ENCODE peak calls at places on chromosomes 1 and 21, in five cellular contexts. F is heart left ventricle; V is activated CD8-positive, alpha-beta T cell treated with anti-CD3 and anti-CD28 coated beads for 36 hours; T is cardiac muscle cell; Z is IMR-90. U is an unnamed sample.
A peak's percentile ranks its signal among the peaks of the same experiment; 100 is the strongest.

GRCh38 chr1:162023181-162023546 is 505 bp downstream of the OLFML2B start:
- DNase-seq in Z (no peak), T (no peak), V (no peak), F (no peak), U (no peak)

GRCh38 chr1:117365350-117366280 is 1.6 kb upstream of the MAN1A2 start:
- DNase-seq in F (no peak), Z (peak; percentile 61), T (no peak), V (no peak), U (peak; percentile 16)

GRCh38 chr1:170657275-170657853 is 6.6 kb upstream of the PRRX1 start:
- DNase-seq in Z (peak; percentile 34), F (no peak), T (no peak), V (no peak), U (peak; percentile 13)

GRCh38 chr1:31955917-31956736 is 18.0 kb upstream of the PTP4A2 start:
- DNase-seq in Z (peak; percentile 100), V (peak; percentile 96), T (peak; percentile 69), F (peak; percentile 78), U (peak; percentile 98)

GRCh38 chr1:29864431-29865022 is 628.2 kb downstream of the PTPRU start:
- DNase-seq in V (no peak), T (no peak), Z (no peak), F (no peak), U (no peak)

GRCh38 chr21:32771134-32771523 is 426 bp downstream of the PAXBP1 start:
- DNase-seq in Z (peak; percentile 56), V (peak; percentile 70), F (peak; percentile 67), T (peak; percentile 80), U (peak; percentile 50)

GRCh38 chr1:110556471-110556807 is 37.5 kb upstream of the KCNA10 start:
- DNase-seq in V (no peak), Z (no peak), T (no peak), F (no peak), U (no peak)

GRCh38 chr1:117683571-117684285 is 77.9 kb downstream of the TENT5C start:
- DNase-seq in F (no peak), Z (peak; percentile 37), V (no peak), T (no peak), U (no peak)

GRCh38 chr1:162374406-162374805 is 2.2 kb downstream of the SPATA46 start:
- DNase-seq in Z (no peak), V (no peak), F (no peak), T (no peak), U (no peak)

GRCh38 chr1:48853006-48853405 is 76.3 kb upstream of the BEND5 start:
- DNase-seq in T (no peak), F (no peak), V (no peak), Z (peak; percentile 11), U (peak; percentile 95)

GRCh38 chr1:211335507-211336157 is 9.0 kb downstream of the TRAF5 start:
- DNase-seq in F (no peak), V (peak; percentile 43), T (no peak), Z (no peak), U (no peak)

GRCh38 chr1:201014816-201015200 is 8.7 kb downstream of the KIF21B start:
- DNase-seq in T (no peak), Z (no peak), F (no peak), V (no peak), U (no peak)

GRCh38 chr1:37704966-37705365 is 12.7 kb downstream of the CDCA8 start:
- DNase-seq in F (no peak), V (no peak), Z (peak; percentile 44), T (no peak), U (no peak)

GRCh38 chr1:41666991-41667631 is 182.6 kb upstream of the EDN2 start:
- DNase-seq in V (peak; percentile 92), T (no peak), F (no peak), Z (peak; percentile 28), U (peak; percentile 68)

GRCh38 chr1:158045639-158046038 is 52.2 kb downstream of the KIRREL1 start:
- DNase-seq in T (no peak), V (no peak), Z (peak; percentile 90), F (no peak), U (no peak)

GRCh38 chr1:230987446-230987845 is 8.6 kb downstream of the ARV1 start:
- DNase-seq in T (no peak), V (no peak), F (no peak), Z (no peak), U (no peak)

GRCh38 chr1:198162091-198162767 is 5.4 kb downstream of the NEK7 start:
- DNase-seq in T (no peak), V (no peak), Z (no peak), F (peak; percentile 30), U (no peak)

GRCh38 chr1:36411674-36412648 is 14.3 kb upstream of the LSM10 start:
- DNase-seq in T (peak; percentile 57), Z (peak; percentile 29), V (peak; percentile 84), F (no peak), U (peak; percentile 32)

GRCh38 chr1:195886000-195886399 is 722.2 kb downstream of the KCNT2 start:
- DNase-seq in Z (no peak), F (no peak), V (no peak), T (no peak), U (no peak)

GRCh38 chr1:201142854-201143725 is 11.2 kb downstream of the TMEM9 start:
- DNase-seq in T (no peak), Z (no peak), V (no peak), F (no peak), U (no peak)

GRCh38 chr1:206635983-206636354 is 633 bp downstream of the DYRK3 start:
- DNase-seq in Z (no peak), V (peak; percentile 32), F (no peak), T (no peak), U (no peak)

GRCh38 chr1:161037661-161038522 is 872 bp downstream of the TSTD1 start:
- DNase-seq in Z (no peak), T (no peak), F (no peak), V (no peak), U (no peak)

GRCh38 chr1:175555266-175555665 is 188.1 kb downstream of the TNR start:
- DNase-seq in F (no peak), V (peak; percentile 8), Z (no peak), T (no peak), U (no peak)

GRCh38 chr1:94527447-94528031 is 14.0 kb downstream of the F3 start:
- DNase-seq in V (no peak), T (peak; percentile 33), Z (peak; percentile 62), F (no peak), U (peak; percentile 44)

GRCh38 chr1:94526581-94526980 is 15.0 kb downstream of the F3 start:
- DNase-seq in T (no peak), V (no peak), Z (no peak), F (no peak), U (no peak)

GRCh38 chr1:94528826-94529225 is 12.7 kb downstream of the F3 start:
- DNase-seq in T (no peak), Z (no peak), V (no peak), F (no peak), U (no peak)

GRCh38 chr1:94529416-94529815 is 12.1 kb downstream of the F3 start:
- DNase-seq in V (no peak), T (no peak), Z (no peak), F (no peak), U (no peak)

GRCh38 chr1:94528271-94528670 is 13.3 kb downstream of the F3 start:
- DNase-seq in F (no peak), Z (peak; percentile 58), T (no peak), V (no peak), U (no peak)
- TF ChIP-seq CTCF in F (no peak), Z (no peak), T (no peak), V (no peak), U (peak; percentile 12)

GRCh38 chr1:26723013-26723991 is 27.5 kb downstream of the ARID1A start:
- DNase-seq in T (peak; percentile 94), V (peak; percentile 40), F (peak; percentile 94), Z (peak; percentile 99), U (peak; percentile 46)

GRCh38 chr1:26721669-26722355 is 26.0 kb downstream of the ARID1A start:
- DNase-seq in F (no peak), T (no peak), Z (no peak), V (peak; percentile 37), U (no peak)

GRCh38 chr1:26717066-26717465 is 21.3 kb downstream of the ARID1A start:
- DNase-seq in T (no peak), V (no peak), F (no peak), Z (no peak), U (no peak)

GRCh38 chr1:26724118-26724517 is 28.3 kb downstream of the ARID1A start:
- DNase-seq in V (no peak), Z (no peak), T (no peak), F (no peak), U (no peak)

DNA sequence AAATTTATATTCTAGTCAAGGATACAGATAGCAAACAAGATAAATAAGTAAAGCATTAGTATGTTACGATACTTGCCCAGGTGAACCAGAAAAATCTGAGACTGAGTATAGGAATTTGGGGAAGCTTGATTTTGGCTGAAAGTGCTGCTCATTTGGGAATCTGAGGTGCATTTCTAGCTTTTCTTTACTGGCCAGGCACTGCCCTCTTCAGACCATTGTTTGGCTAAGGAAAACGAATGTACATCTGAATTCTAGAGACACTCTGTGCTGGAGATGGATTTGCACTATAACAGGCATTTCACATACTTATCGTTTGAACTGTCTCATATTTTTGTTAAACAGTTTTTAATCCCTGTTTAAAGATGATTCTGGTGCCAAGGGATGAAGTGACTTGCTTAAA is 23.4 kb downstream of the ARID1A start:
- DNase-seq in Z (no peak), T (no peak), F (no peak), V (no peak), U (no peak)
- TF ChIP-seq CTCF in Z (peak; percentile 18), T (no peak), F (peak; percentile 7), V (no peak), U (peak; percentile 38)

GRCh38 chr1:34398916-34399275 is 222.2 kb downstream of the C1orf94 start:
- DNase-seq in T (no peak), F (no peak), Z (no peak), V (no peak), U (no peak)
- TF ChIP-seq CTCF in T (no peak), F (no peak), Z (no peak), V (no peak), U (no peak)

DNA sequence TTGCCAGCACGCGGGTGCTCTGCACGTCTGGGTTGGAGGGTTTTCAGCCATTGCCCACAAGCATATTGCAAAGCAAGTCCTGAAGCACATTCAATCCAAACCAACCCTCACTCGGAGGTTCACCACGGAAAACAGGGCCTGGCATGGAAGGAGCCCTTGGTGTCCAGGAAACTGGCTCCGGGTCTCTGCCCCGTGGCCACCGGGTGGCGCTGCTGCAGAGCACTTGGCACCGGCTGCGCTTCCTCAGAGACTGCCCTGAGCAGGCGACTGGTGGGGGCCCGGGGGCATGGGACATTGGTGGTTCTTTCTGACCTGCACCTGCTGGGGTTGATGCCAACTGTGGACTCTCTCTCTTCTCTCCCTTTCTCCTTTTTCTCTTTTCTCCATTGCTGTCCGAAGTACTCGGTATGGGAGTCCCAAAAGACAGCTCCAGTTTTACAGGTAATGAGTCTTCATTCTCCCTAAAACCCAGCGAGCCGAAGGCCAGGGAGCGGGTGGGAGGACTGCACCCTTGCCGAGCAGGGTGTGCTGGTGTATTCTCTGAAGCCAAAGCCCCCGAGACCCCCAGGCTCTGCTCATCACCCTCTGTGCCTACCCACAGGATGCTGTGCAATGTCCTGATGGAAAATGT is 4.1 kb upstream of the KCNAB2 start:
- DNase-seq in Z (no peak), T (peak; percentile 58), F (no peak), V (peak; percentile 39), U (peak; percentile 63)
- TF ChIP-seq CTCF in Z (peak; percentile 54), T (peak; percentile 66), F (peak; percentile 51), V (peak; percentile 56), U (peak; percentile 94)

GRCh38 chr21:36584980-36585940 is 105.3 kb upstream of the CLDN14 start:
- DNase-seq in V (peak; percentile 47), T (no peak), F (no peak), Z (no peak), U (peak; percentile 57)
- TF ChIP-seq CTCF in V (no peak), T (peak; percentile 13), F (no peak), Z (no peak), U (peak; percentile 73)

U was measured in PC-3.